ENCODE peak calls at places on chromosome 11, in five cellular contexts. P, C, T, G and Y are unnamed samples.

GRCh38 chr11:63871962-63872832 is 33.3 kb downstream of the MARK2 start:
- DNase-seq in P (peak; percentile 93), C (peak; percentile 49), T (peak; percentile 65), G (peak; percentile 95), Y (peak; percentile 96)

GRCh38 chr11:94740083-94740974 is 27.8 kb upstream of the AMOTL1 start:
- DNase-seq in P (peak; percentile 65), C (no peak), T (peak; percentile 12), G (no peak), Y (no peak)

GRCh38 chr11:123158609-123159008 is 36.4 kb downstream of the CLMP start:
- DNase-seq in P (no peak), C (no peak), T (no peak), G (peak; percentile 25), Y (no peak)

GRCh38 chr11:46680815-46681214 is 19.6 kb downstream of the ARHGAP1 start:
- DNase-seq in P (no peak), C (no peak), T (no peak), G (no peak), Y (no peak)

GRCh38 chr11:30420233-30420787 is 97.4 kb downstream of the ARL14EP start:
- DNase-seq in P (no peak), C (no peak), T (no peak), G (no peak), Y (no peak)

GRCh38 chr11:112797653-112798293 is 163.4 kb upstream of the NCAM1 start:
- DNase-seq in P (peak; percentile 44), C (peak; percentile 15), T (peak; percentile 73), G (peak; percentile 27), Y (no peak)

GRCh38 chr11:78649361-78650215 is 74.9 kb upstream of the NARS2 start:
- DNase-seq in P (no peak), C (no peak), T (no peak), G (no peak), Y (no peak)

GRCh38 chr11:123434262-123434661 is 4.2 kb downstream of the GRAMD1B start:
- DNase-seq in P (peak; percentile 11), C (no peak), T (peak; percentile 18), G (peak; percentile 28), Y (no peak)

GRCh38 chr11:45662096-45662664 is 3.2 kb downstream of the CHST1 start:
- DNase-seq in P (no peak), C (no peak), T (no peak), G (no peak), Y (no peak)

GRCh38 chr11:14775897-14776296 is 116.1 kb downstream of the CYP2R1 start:
- DNase-seq in P (no peak), C (no peak), T (no peak), G (no peak), Y (no peak)

GRCh38 chr11:14774738-14775137 is 117.3 kb downstream of the CYP2R1 start:
- DNase-seq in P (no peak), C (no peak), T (no peak), G (no peak), Y (no peak)

GRCh38 chr11:14768789-14769188 is 123.2 kb downstream of the CYP2R1 start:
- DNase-seq in P (no peak), C (no peak), T (peak; percentile 70), G (no peak), Y (no peak)

GRCh38 chr11:14773755-14774154 is 118.3 kb downstream of the CYP2R1 start:
- DNase-seq in P (no peak), C (no peak), T (peak; percentile 7), G (peak; percentile 5), Y (no peak)
- TF ChIP-seq CTCF in P (no peak), C (no peak), T (peak; percentile 40), G (peak; percentile 32), Y (peak; percentile 34)

DNA sequence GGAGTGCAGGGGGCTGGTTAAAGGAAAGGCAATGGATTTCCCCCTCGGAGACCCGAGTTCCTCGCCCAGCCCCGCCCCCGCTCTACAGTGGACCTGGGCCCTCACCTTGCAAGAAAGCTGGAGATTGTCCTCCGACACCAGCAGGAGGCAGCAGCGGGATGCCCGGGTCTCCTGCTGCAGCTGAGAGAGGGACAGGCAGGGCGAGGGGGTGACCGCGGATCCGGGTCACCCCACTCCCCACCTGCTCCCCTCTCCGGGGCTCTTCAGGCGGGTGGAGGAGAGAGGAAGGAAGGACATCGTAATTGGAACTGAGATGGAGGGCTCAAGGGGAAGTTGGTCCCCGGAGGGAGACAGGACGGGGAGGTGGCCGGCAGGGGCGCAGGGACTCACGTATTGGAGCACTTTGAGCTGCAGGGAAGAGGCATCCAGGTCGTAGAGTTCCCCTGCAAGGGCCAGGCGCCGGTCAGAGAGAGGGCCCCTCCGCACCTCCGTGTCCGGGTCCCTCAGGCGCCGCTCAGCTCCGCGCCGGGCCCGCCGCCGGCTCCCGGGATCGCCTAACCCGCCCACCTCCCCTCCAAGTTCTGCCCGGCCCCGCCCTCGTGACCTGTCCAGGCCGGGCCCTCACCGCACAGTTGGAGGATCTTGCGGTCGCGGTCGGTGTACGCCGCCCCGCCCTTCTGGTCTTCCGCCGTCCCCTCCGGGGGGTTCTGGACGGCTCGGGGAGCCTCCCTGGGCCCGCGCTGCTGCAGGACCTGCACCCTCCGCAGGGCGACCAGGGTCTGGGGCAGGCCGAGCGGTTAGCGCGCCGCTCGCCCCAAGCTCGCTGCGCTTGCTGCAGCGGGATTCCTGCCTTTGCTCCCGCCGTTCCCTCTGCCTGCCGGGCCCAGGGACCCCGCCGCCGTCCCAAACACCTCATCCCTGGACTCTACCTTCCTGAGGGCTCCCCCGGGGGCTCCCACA is 84.1 kb downstream of the PDE2A start:
- DNase-seq in P (no peak), C (peak; percentile 21), T (peak; percentile 31), G (peak; percentile 18), Y (no peak)
- TF ChIP-seq CTCF in P (no peak), C (peak; percentile 72), T (peak; percentile 59), G (peak; percentile 35), Y (peak; percentile 75)

DNA sequence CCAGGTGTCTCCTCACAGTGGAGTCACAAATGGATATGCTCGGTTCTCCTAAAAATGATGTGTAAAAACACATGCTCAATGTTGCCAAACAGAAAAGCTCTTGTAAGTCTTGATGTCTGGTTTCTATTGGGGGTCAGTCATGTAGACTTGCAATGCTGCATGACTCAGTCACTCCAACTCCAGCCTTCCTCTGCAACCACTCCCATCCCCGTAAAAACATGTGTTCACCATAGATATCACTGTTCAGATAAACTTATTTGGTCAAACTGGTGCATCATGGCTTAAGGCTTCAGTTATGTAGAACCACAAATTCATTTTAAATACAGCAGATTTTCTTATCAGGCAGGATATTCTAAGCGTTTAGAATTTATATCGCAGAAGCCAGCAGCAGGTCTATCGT is 298.4 kb upstream of the LUZP2 start:
- DNase-seq in P (no peak), C (no peak), T (no peak), G (peak; percentile 1), Y (no peak)
- TF ChIP-seq CTCF in P (no peak), C (no peak), T (no peak), G (no peak), Y (no peak)

GRCh38 chr11:119863811-119864601 is 135.0 kb upstream of the NECTIN1 start:
- DNase-seq in P (no peak), C (no peak), T (no peak), G (no peak), Y (no peak)
- TF ChIP-seq CTCF in P (no peak), C (no peak), T (no peak), G (no peak), Y (no peak)